ENCODE peak calls at places on chromosomes 6 and 20, in eight cellular contexts. One of them, this sample, is unnamed.

GRCh38 chr6:49551126-49551865 is 828 bp downstream of the C6orf141 start:
- DNase-seq in PC-3: peak
- DNase-seq in tibial artery: peak
- DNase-seq in epithelial cell of prostate: no peak
- DNase-seq in IMR-90: no peak
- DNase-seq in heart right ventricle: no peak
- DNase-seq in mammary epithelial cell: no peak
- DNase-seq in left lung: peak
- DNase-seq in this sample: no peak

GRCh38 chr6:159871241-159871640 is 19.5 kb upstream of the MAS1 start:
- DNase-seq in PC-3: no peak
- DNase-seq in IMR-90: no peak
- DNase-seq in epithelial cell of prostate: no peak
- DNase-seq in left lung: no peak
- DNase-seq in tibial artery: no peak
- DNase-seq in heart right ventricle: no peak
- DNase-seq in mammary epithelial cell: no peak
- DNase-seq in this sample: no peak

GRCh38 chr6:19812512-19813119 is 24.6 kb upstream of the ID4 start:
- DNase-seq in epithelial cell of prostate: no peak
- DNase-seq in left lung: no peak
- DNase-seq in IMR-90: peak
- DNase-seq in tibial artery: no peak
- DNase-seq in heart right ventricle: no peak
- DNase-seq in PC-3: peak
- DNase-seq in mammary epithelial cell: peak
- DNase-seq in this sample: no peak

GRCh38 chr6:42555477-42556457 is 8.1 kb upstream of the UBR2 start:
- DNase-seq in tibial artery: no peak
- DNase-seq in left lung: no peak
- DNase-seq in epithelial cell of prostate: peak
- DNase-seq in PC-3: peak
- DNase-seq in IMR-90: peak
- DNase-seq in mammary epithelial cell: peak
- DNase-seq in heart right ventricle: no peak
- DNase-seq in this sample: no peak

GRCh38 chr6:38027685-38028373 is 208.3 kb downstream of the ZFAND3 start:
- DNase-seq in PC-3: no peak
- DNase-seq in IMR-90: no peak
- DNase-seq in mammary epithelial cell: no peak
- DNase-seq in left lung: no peak
- DNase-seq in heart right ventricle: no peak
- DNase-seq in tibial artery: no peak
- DNase-seq in epithelial cell of prostate: no peak
- DNase-seq in this sample: no peak

GRCh38 chr6:132481189-132481588 is 31.7 kb downstream of the STX7 start:
- DNase-seq in epithelial cell of prostate: no peak
- DNase-seq in heart right ventricle: no peak
- DNase-seq in left lung: no peak
- DNase-seq in tibial artery: no peak
- DNase-seq in IMR-90: no peak
- DNase-seq in PC-3: no peak
- DNase-seq in mammary epithelial cell: no peak
- DNase-seq in this sample: no peak

GRCh38 chr6:7073810-7074525 is 33.8 kb upstream of the RREB1 start:
- DNase-seq in IMR-90: no peak
- DNase-seq in left lung: peak
- DNase-seq in heart right ventricle: no peak
- DNase-seq in epithelial cell of prostate: no peak
- DNase-seq in mammary epithelial cell: no peak
- DNase-seq in tibial artery: peak
- DNase-seq in PC-3: no peak
- DNase-seq in this sample: no peak

GRCh38 chr6:20943036-20943627 is 408.9 kb downstream of the CDKAL1 start:
- DNase-seq in PC-3: no peak
- DNase-seq in IMR-90: no peak
- DNase-seq in epithelial cell of prostate: no peak
- DNase-seq in heart right ventricle: no peak
- DNase-seq in tibial artery: no peak
- DNase-seq in left lung: no peak
- DNase-seq in mammary epithelial cell: peak
- DNase-seq in this sample: no peak

GRCh38 chr6:7143161-7143974 is 35.6 kb downstream of the RREB1 start:
- DNase-seq in PC-3: no peak
- DNase-seq in IMR-90: no peak
- DNase-seq in mammary epithelial cell: no peak
- DNase-seq in left lung: no peak
- DNase-seq in heart right ventricle: no peak
- DNase-seq in tibial artery: no peak
- DNase-seq in epithelial cell of prostate: no peak
- DNase-seq in this sample: no peak

GRCh38 chr20:47502271-47502730 is 614 bp downstream of the NCOA3 start:
- DNase-seq in mammary epithelial cell: peak
- DNase-seq in heart right ventricle: no peak
- DNase-seq in IMR-90: peak
- DNase-seq in tibial artery: peak
- DNase-seq in epithelial cell of prostate: no peak
- DNase-seq in PC-3: no peak
- DNase-seq in left lung: peak
- DNase-seq in this sample: no peak

GRCh38 chr6:157194643-157195042 is 128.7 kb downstream of the TMEM242 start:
- DNase-seq in tibial artery: no peak
- DNase-seq in mammary epithelial cell: no peak
- DNase-seq in left lung: no peak
- DNase-seq in IMR-90: peak
- DNase-seq in PC-3: peak
- DNase-seq in heart right ventricle: no peak
- DNase-seq in epithelial cell of prostate: no peak
- DNase-seq in this sample: no peak

DNA sequence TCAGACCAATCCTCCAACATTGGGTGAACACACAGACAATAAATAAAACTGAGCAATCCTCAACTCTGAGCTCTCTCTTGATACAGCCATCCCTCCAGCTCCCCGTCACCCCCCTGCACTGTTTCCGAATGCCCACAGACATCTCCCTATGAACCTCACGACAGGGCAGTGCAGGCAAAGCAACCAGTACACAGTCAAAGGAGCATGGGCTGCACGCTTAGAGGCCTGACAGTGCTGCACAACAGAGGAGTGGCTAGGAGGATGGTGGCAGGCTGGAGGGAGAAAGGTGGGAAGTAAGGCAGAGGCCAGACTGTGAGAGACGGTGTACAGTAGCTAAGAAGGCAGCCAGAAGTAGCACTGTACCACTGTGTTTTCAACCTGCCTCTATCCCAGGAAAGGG is 24.0 kb downstream of the FYN start:
- DNase-seq in heart right ventricle: no peak
- DNase-seq in PC-3: no peak
- DNase-seq in mammary epithelial cell: no peak
- DNase-seq in tibial artery: no peak
- DNase-seq in epithelial cell of prostate: no peak
- DNase-seq in IMR-90: no peak
- DNase-seq in left lung: no peak
- DNase-seq in this sample: no peak
- H3K27ac ChIP-seq in heart right ventricle: peak
- H3K27ac ChIP-seq in PC-3: no peak
- H3K27ac ChIP-seq in mammary epithelial cell: no peak
- H3K27ac ChIP-seq in tibial artery: no peak
- H3K27ac ChIP-seq in epithelial cell of prostate: no peak
- H3K27ac ChIP-seq in IMR-90: no peak
- H3K27ac ChIP-seq in left lung: no peak
- H3K27ac ChIP-seq in this sample: no peak

DNA sequence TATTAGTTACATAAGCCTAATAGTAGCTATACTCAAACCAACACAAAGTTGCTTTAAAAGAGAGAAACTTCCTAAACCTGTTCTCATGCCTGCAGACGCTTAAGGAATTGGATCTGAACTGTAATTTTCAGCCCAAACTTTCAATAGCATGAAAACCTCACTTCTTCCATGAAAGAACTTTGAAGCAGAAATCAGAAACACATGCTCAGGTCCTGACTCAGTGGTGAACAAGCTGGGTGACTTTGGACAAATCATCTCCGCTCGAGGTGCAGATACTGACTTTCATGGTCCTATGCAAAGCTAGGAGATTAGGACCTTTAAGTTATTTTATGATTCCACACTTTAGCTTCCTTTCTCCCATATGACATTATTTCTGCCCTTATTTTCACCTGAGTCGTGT is 36.5 kb downstream of the NOX3 start:
- DNase-seq in epithelial cell of prostate: no peak
- DNase-seq in tibial artery: no peak
- DNase-seq in left lung: no peak
- DNase-seq in mammary epithelial cell: no peak
- DNase-seq in heart right ventricle: no peak
- DNase-seq in IMR-90: peak
- DNase-seq in PC-3: no peak
- DNase-seq in this sample: no peak
- H3K27ac ChIP-seq in epithelial cell of prostate: no peak
- H3K27ac ChIP-seq in tibial artery: peak
- H3K27ac ChIP-seq in left lung: no peak
- H3K27ac ChIP-seq in mammary epithelial cell: no peak
- H3K27ac ChIP-seq in heart right ventricle: no peak
- H3K27ac ChIP-seq in IMR-90: no peak
- H3K27ac ChIP-seq in PC-3: no peak
- H3K27ac ChIP-seq in this sample: peak

GRCh38 chr6:46652603-46653438 is at the start of the genes CYP39A1 and SLC25A27:
- DNase-seq in epithelial cell of prostate: peak
- DNase-seq in tibial artery: peak
- DNase-seq in left lung: peak
- DNase-seq in IMR-90: peak
- DNase-seq in PC-3: peak
- DNase-seq in mammary epithelial cell: peak
- DNase-seq in heart right ventricle: peak
- DNase-seq in this sample: peak
- H3K27ac ChIP-seq in epithelial cell of prostate: peak
- H3K27ac ChIP-seq in tibial artery: peak
- H3K27ac ChIP-seq in left lung: peak
- H3K27ac ChIP-seq in IMR-90: no peak
- H3K27ac ChIP-seq in PC-3: no peak
- H3K27ac ChIP-seq in mammary epithelial cell: peak
- H3K27ac ChIP-seq in heart right ventricle: peak
- H3K27ac ChIP-seq in this sample: peak

GRCh38 chr20:9348746-9349145 is 165.6 kb upstream of the LAMP5 start:
- DNase-seq in tibial artery: no peak
- DNase-seq in epithelial cell of prostate: no peak
- DNase-seq in left lung: no peak
- DNase-seq in IMR-90: peak
- DNase-seq in mammary epithelial cell: no peak
- DNase-seq in PC-3: no peak
- DNase-seq in heart right ventricle: no peak
- DNase-seq in this sample: no peak
- H3K27ac ChIP-seq in tibial artery: no peak
- H3K27ac ChIP-seq in epithelial cell of prostate: no peak
- H3K27ac ChIP-seq in left lung: no peak
- H3K27ac ChIP-seq in IMR-90: no peak
- H3K27ac ChIP-seq in mammary epithelial cell: no peak
- H3K27ac ChIP-seq in PC-3: no peak
- H3K27ac ChIP-seq in heart right ventricle: no peak
- H3K27ac ChIP-seq in this sample: no peak

DNA sequence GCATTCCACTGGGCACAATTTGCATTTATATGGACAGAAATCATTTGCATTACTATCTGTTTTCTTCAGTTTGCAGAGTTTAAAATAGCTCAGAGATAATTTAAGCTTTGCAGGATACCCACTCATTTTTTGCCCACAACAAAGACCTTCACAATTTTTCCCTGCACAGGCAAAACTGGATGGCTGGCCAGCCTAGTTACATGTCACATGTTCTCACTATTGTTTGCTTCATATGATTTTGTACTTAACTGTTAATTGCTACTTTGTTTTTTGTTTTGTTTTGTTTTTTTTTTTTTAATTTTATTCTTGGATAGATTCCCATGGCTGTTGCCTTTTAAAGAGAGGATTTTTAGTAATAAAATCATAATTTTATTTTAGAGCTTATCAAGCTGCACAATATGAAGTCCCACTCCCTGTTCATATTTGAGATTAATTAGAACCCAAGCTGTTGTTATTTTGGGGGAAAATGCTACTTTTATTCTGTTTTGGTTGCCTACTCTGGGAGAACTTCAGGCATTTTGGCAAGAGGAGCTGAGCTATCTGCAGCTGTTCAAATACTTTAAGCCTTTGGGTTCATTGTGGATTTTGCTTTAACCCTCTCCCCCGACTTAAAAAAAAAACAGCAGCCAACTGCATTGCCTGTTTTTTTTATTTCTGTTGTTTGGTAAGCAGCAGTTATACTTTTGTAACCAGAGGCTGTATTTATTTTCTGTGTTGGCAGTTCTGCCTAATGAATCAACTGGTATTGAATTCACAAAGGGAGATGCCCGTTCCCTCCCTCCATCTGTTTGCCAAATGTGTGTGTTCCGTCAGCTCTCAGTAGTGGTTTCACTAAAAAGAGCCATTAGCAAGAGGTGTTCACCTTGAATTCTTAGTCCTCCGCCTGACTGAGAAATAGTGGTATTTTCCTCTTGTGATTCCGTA is 483.8 kb downstream of the UTRN start:
- DNase-seq in mammary epithelial cell: no peak
- DNase-seq in left lung: no peak
- DNase-seq in heart right ventricle: no peak
- DNase-seq in tibial artery: no peak
- DNase-seq in IMR-90: no peak
- DNase-seq in epithelial cell of prostate: no peak
- DNase-seq in PC-3: no peak
- DNase-seq in this sample: no peak
- H3K27ac ChIP-seq in mammary epithelial cell: no peak
- H3K27ac ChIP-seq in left lung: no peak
- H3K27ac ChIP-seq in heart right ventricle: no peak
- H3K27ac ChIP-seq in tibial artery: no peak
- H3K27ac ChIP-seq in IMR-90: no peak
- H3K27ac ChIP-seq in epithelial cell of prostate: no peak
- H3K27ac ChIP-seq in PC-3: no peak
- H3K27ac ChIP-seq in this sample: no peak

GRCh38 chr6:41494212-41495115 is 51.7 kb upstream of the FOXP4 start:
- DNase-seq in PC-3: no peak
- DNase-seq in tibial artery: no peak
- DNase-seq in epithelial cell of prostate: no peak
- DNase-seq in mammary epithelial cell: no peak
- DNase-seq in IMR-90: no peak
- DNase-seq in left lung: no peak
- DNase-seq in heart right ventricle: no peak
- DNase-seq in this sample: no peak
- H3K27ac ChIP-seq in PC-3: no peak
- H3K27ac ChIP-seq in tibial artery: no peak
- H3K27ac ChIP-seq in epithelial cell of prostate: no peak
- H3K27ac ChIP-seq in mammary epithelial cell: no peak
- H3K27ac ChIP-seq in IMR-90: no peak
- H3K27ac ChIP-seq in left lung: no peak
- H3K27ac ChIP-seq in heart right ventricle: no peak
- H3K27ac ChIP-seq in this sample: no peak

DNA sequence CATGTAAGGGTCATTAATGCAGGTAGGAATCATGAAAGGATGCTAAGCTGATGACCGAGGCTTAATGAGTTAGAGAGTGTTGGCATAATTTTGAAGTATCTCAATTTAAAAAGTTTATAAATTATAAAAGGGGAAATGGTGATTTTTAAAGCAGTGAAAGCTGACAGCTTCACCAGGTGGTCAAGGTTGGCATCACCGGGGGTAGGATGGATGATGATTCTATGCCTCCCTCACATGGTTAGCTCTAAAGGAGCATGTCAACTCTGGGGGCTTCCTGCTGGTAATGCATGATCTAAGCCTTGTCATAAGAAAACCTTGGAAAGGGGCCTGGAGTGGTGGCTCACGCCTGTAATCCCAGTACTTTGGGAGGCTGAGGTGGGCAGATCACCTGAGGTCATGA is 89.2 kb upstream of the MARCKS start:
- DNase-seq in tibial artery: no peak
- DNase-seq in mammary epithelial cell: no peak
- DNase-seq in left lung: no peak
- DNase-seq in epithelial cell of prostate: no peak
- DNase-seq in PC-3: no peak
- DNase-seq in IMR-90: no peak
- DNase-seq in heart right ventricle: no peak
- DNase-seq in this sample: no peak
- H3K27ac ChIP-seq in tibial artery: no peak
- H3K27ac ChIP-seq in mammary epithelial cell: no peak
- H3K27ac ChIP-seq in left lung: no peak
- H3K27ac ChIP-seq in epithelial cell of prostate: no peak
- H3K27ac ChIP-seq in PC-3: no peak
- H3K27ac ChIP-seq in IMR-90: no peak
- H3K27ac ChIP-seq in heart right ventricle: no peak
- H3K27ac ChIP-seq in this sample: no peak